ENCODE peak calls at places on chromosomes 12 and 14, in ten cellular contexts. Y is cardiac muscle cell, V is H9, M is transverse colon, S is type B pancreatic cell, Z is fibroblast of lung, J is neural crest cell, H is progenitor cell of endocrine pancreas, Q is HCT116, E is B cell. W is an unnamed sample.

GRCh38 chr14:77654001-77654431 is 37.6 kb upstream of the SPTLC2 start:
- DNase-seq in Y (no peak), V (peak), M (no peak), S (no peak), Z (no peak), J (no peak), H (no peak), Q (no peak), E (no peak), W (no peak)

GRCh38 chr12:132125736-132126135 is 18.4 kb downstream of the DDX51 start:
- DNase-seq in Y (no peak), V (peak), M (no peak), S (no peak), Z (no peak), J (no peak), H (no peak), Q (no peak), E (no peak), W (no peak)

GRCh38 chr14:36585100-36585499 is 2.7 kb upstream of the NKX2-8 start:
- DNase-seq in Y (no peak), V (no peak), M (no peak), S (no peak), Z (no peak), J (no peak), H (no peak), Q (no peak), E (no peak), W (no peak)

GRCh38 chr12:47551426-47551851 is 154.4 kb downstream of the RPAP3 start:
- DNase-seq in Y (peak), V (no peak), M (no peak), S (no peak), Z (peak), J (no peak), H (no peak), Q (no peak), E (no peak), W (no peak)

GRCh38 chr12:7856516-7856915 is 16.2 kb downstream of the SLC2A14 start:
- DNase-seq in Y (no peak), V (no peak), M (no peak), S (no peak), Z (peak), J (no peak), H (no peak), Q (no peak), E (no peak), W (no peak)

GRCh38 chr12:111673503-111673902 is 12.3 kb downstream of the BRAP start:
- DNase-seq in Y (peak), V (no peak), M (no peak), S (no peak), Z (no peak), J (no peak), H (no peak), Q (peak), E (no peak), W (no peak)

GRCh38 chr12:111424793-111425251 is 19.1 kb downstream of the SH2B3 start:
- DNase-seq in Y (no peak), V (peak), M (no peak), S (no peak), Z (no peak), J (no peak), H (no peak), Q (no peak), E (no peak), W (peak)

GRCh38 chr14:45156067-45156466 is 20.3 kb downstream of the FANCM start:
- DNase-seq in Y (peak), V (no peak), M (no peak), S (no peak), Z (peak), J (no peak), H (no peak), Q (no peak), E (no peak), W (no peak)

GRCh38 chr12:29782821-29783772 is 645 bp downstream of the TMTC1 start:
- DNase-seq in Y (peak), V (peak), M (no peak), S (peak), Z (peak), J (peak), H (peak), Q (no peak), E (no peak), W (peak)

GRCh38 chr12:72578327-72578726 is 306.2 kb downstream of the TRHDE start:
- DNase-seq in Y (no peak), V (no peak), M (no peak), S (no peak), Z (no peak), J (no peak), H (no peak), Q (no peak), E (no peak), W (no peak)

GRCh38 chr14:50726372-50727107 is 58.4 kb upstream of the SAV1 start:
- DNase-seq in Y (peak), V (no peak), M (no peak), S (no peak), Z (peak), J (no peak), H (no peak), Q (no peak), E (no peak), W (no peak)

GRCh38 chr12:10301103-10301502 is 6.6 kb upstream of the KLRD1 start:
- DNase-seq in Y (no peak), V (no peak), M (no peak), S (no peak), Z (peak), J (no peak), H (no peak), Q (no peak), E (no peak), W (no peak)

GRCh38 chr14:98470663-98471062 is 801.3 kb downstream of the BCL11B start:
- DNase-seq in Y (no peak), V (no peak), M (no peak), S (no peak), Z (no peak), J (no peak), H (no peak), Q (no peak), E (no peak), W (no peak)

GRCh38 chr12:41962171-41962572 is 182.5 kb downstream of the GXYLT1 start:
- DNase-seq in Y (no peak), V (no peak), M (no peak), S (no peak), Z (no peak), J (no peak), H (no peak), Q (no peak), E (no peak), W (peak)

GRCh38 chr14:95477411-95478089 is 38.9 kb downstream of the SYNE3 start:
- DNase-seq in Y (no peak), V (no peak), M (no peak), S (no peak), Z (no peak), J (no peak), H (no peak), Q (no peak), E (no peak), W (peak)

GRCh38 chr14:99079061-99079727 is 192.8 kb downstream of the BCL11B start:
- DNase-seq in Y (no peak), V (peak), M (no peak), S (peak), Z (no peak), J (no peak), H (no peak), Q (no peak), E (no peak), W (no peak)

GRCh38 chr12:4959381-4959780 is 49.7 kb downstream of the KCNA1 start:
- DNase-seq in Y (no peak), V (no peak), M (no peak), S (no peak), Z (no peak), J (no peak), H (no peak), Q (no peak), E (no peak), W (no peak)

GRCh38 chr14:60311417-60311816 is 62.4 kb downstream of the PPM1A start:
- DNase-seq in Y (peak), V (no peak), M (no peak), S (no peak), Z (peak), J (no peak), H (no peak), Q (no peak), E (no peak), W (no peak)

GRCh38 chr12:12333407-12333831 is 16.6 kb downstream of the MANSC1 start:
- DNase-seq in Y (peak), V (no peak), M (peak), S (no peak), Z (peak), J (no peak), H (no peak), Q (no peak), E (no peak), W (no peak)

GRCh38 chr12:46351861-46352595 is 20.5 kb downstream of the SLC38A2 start:
- DNase-seq in Y (no peak), V (no peak), M (no peak), S (no peak), Z (no peak), J (no peak), H (no peak), Q (no peak), E (no peak), W (no peak)

DNA sequence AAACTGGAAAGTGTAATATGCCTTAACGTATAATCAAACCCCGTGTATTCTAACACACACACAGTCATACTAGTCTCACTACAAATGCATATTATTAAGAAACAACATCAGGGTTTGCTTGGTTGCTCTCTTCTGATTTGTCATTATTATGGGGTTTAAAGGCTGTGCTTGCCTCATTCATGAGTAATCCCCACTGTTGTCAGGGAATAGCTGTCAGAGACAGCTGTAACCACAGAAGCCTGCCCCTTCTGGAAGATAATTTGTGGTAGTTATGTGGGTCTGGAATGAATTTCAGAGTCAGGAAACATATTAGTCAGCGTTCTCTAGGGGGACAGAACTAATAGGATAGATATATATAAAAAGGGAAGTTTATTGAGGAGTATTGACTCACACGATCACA is 456.9 kb upstream of the TMEM132C start:
- DNase-seq in Y (peak), V (no peak), M (no peak), S (no peak), Z (peak), J (no peak), H (no peak), Q (no peak), E (no peak), W (no peak)
- TF ChIP-seq CTCF in Y (no peak), V (no peak), M (no peak), S (no peak), Z (no peak), J (no peak), H (no peak), Q (no peak), E (no peak), W (no peak)

GRCh38 chr12:98744692-98745091 is 99.6 kb downstream of the APAF1 start:
- DNase-seq in Y (peak), V (no peak), M (no peak), S (no peak), Z (no peak), J (no peak), H (no peak), Q (no peak), E (no peak), W (no peak)

GRCh38 chr12:98745578-98746391 is 100.7 kb downstream of the APAF1 start:
- DNase-seq in Y (peak), V (peak), M (no peak), S (no peak), Z (no peak), J (no peak), H (no peak), Q (no peak), E (no peak), W (peak)

GRCh38 chr12:98741615-98742265 is 96.7 kb downstream of the APAF1 start:
- DNase-seq in Y (no peak), V (no peak), M (no peak), S (no peak), Z (no peak), J (no peak), H (no peak), Q (no peak), E (no peak), W (no peak)

GRCh38 chr12:98741229-98741614 is 96.1 kb downstream of the APAF1 start:
- DNase-seq in Y (no peak), V (no peak), M (no peak), S (no peak), Z (peak), J (no peak), H (no peak), Q (no peak), E (no peak), W (no peak)

DNA sequence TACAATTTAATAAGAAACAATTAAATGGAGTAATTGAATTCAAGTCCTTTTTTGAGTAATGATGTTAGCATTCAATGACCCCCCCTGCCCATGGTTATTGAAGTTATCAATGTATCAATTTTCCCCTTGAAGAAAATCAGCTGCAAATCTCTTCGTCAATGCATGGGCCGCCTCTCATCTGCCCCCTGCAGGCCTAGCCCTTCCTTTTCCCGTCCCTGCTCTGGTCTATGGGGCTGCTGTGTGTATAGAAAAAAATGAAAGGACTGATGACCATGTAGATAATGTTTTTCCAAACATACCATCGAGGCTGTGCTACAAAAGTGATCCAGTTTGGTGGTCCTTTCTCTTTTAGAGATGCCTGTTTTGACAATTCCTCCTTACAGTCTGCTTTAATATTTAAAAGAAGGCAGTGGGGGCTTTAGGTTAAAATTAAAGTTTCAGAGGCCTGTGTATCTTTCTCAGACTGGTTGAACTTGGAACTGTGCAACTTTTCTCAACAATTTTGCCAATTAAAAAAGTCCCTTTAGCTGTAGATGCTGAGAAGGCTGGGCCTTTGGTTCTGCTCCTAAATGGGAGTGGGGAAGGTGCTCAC is 98.4 kb downstream of the APAF1 start:
- DNase-seq in Y (no peak), V (peak), M (no peak), S (no peak), Z (no peak), J (peak), H (no peak), Q (peak), E (no peak), W (no peak)
- TF ChIP-seq CTCF in Y (peak), V (peak), M (no peak), S (peak), Z (peak), J (peak), H (peak), Q (peak), E (peak), W (no peak)

DNA sequence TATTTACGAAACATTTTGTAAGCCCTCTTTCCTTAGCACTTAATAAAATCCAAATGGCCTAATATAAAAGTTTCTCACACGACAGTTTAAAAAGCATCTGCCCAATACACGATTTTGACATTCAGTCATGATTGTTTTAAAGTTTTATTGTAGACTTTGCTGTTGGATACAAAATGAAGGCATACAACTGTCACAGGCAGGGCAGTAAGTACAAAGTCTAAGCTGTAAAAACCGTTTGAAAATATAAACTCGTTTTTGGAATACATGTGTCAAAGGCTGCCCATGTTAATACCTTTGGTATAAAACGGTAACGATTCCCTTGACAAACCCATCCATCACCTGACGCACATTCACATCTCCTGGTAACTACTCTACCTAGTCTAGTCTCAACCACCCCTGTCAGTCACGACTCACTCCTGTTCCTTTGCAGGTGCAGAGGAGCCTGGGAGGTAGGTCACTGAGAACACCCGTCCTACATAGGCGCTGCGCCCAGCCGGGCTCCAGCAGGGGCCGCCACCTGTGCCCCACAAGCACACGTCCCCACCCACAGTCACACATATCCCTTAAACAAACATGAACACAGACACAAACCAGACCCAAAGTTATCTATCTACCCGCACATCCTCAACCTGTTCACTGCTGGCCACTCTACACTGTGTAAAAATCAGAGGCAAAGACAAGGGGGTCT is 27.1 kb downstream of the KCTD10 start:
- DNase-seq in Y (no peak), V (no peak), M (peak), S (no peak), Z (no peak), J (no peak), H (no peak), Q (no peak), E (no peak), W (no peak)
- TF ChIP-seq CTCF in Y (no peak), V (no peak), M (no peak), S (no peak), Z (no peak), J (no peak), H (no peak), Q (peak), E (no peak), W (no peak)

GRCh38 chr14:28412076-28412475 is 354.5 kb upstream of the FOXG1 start:
- DNase-seq in Y (peak), V (no peak), M (no peak), S (no peak), Z (peak), J (no peak), H (no peak), Q (no peak), E (no peak), W (no peak)
- TF ChIP-seq CTCF in Y (no peak), V (no peak), M (no peak), S (no peak), Z (no peak), J (no peak), H (no peak), Q (no peak), E (no peak), W (no peak)